ENCODE peak calls at places on chromosome 16, in ten cellular contexts. M is body of pancreas, H is upper lobe of right lung, S is tibial nerve, J is astrocyte, G is ovary, A is astrocyte of the spinal cord, Q is upper lobe of left lung, C is H7, E is uterus. V is an unnamed sample.

GRCh38 chr16:50244504-50245416 is 21.6 kb upstream of the ADCY7 start:
- DNase-seq in C (peak), A (no peak), G (peak), E (no peak), H (no peak), Q (peak), M (no peak), S (no peak), J (no peak), V (no peak)

GRCh38 chr16:56332464-56333079 is 92.8 kb downstream of the AMFR start:
- DNase-seq in A (peak), H (peak), M (peak), E (peak), J (peak), Q (no peak), S (peak), C (peak), G (peak), V (peak)

GRCh38 chr16:86661715-86662114 is 83.4 kb downstream of the FOXL1 start:
- DNase-seq in C (no peak), A (peak), E (no peak), G (no peak), S (no peak), H (no peak), J (peak), Q (no peak), M (no peak), V (peak)

GRCh38 chr16:81608515-81609209 is 164.1 kb downstream of the CMIP start:
- DNase-seq in A (peak), H (no peak), M (peak), G (no peak), S (peak), C (no peak), E (no peak), J (peak), Q (no peak), V (peak)

GRCh38 chr16:35560637-35560984 is 2101.2 kb downstream of the TP53TG3F start:
- DNase-seq in S (no peak), C (no peak), G (no peak), A (no peak), E (no peak), Q (no peak), M (no peak), J (no peak), H (no peak), V (no peak)

GRCh38 chr16:46949216-46949892 is 24.1 kb downstream of the DNAJA2 start:
- DNase-seq in J (no peak), G (no peak), H (no peak), C (no peak), A (no peak), S (no peak), E (no peak), Q (no peak), M (no peak), V (no peak)

GRCh38 chr16:57634171-57634570 is 5.7 kb downstream of the ADGRG1 start:
- DNase-seq in M (no peak), E (no peak), G (no peak), H (no peak), A (no peak), S (no peak), J (no peak), C (no peak), Q (no peak), V (peak)

GRCh38 chr16:49833055-49833454 is 22.9 kb downstream of the ZNF423 start:
- DNase-seq in M (no peak), C (peak), J (no peak), E (peak), Q (no peak), A (no peak), G (peak), H (no peak), S (peak), V (no peak)

GRCh38 chr16:50771366-50771765 is 29.5 kb downstream of the CYLD start:
- DNase-seq in C (no peak), S (no peak), A (peak), E (no peak), G (no peak), M (no peak), J (peak), Q (no peak), H (no peak), V (peak)

GRCh38 chr16:89534147-89534788 is 26.1 kb downstream of the SPG7 start:
- DNase-seq in C (no peak), A (no peak), S (no peak), M (peak), H (no peak), J (no peak), E (no peak), Q (no peak), G (no peak), V (peak)

GRCh38 chr16:89815639-89816348 is 653 bp downstream of the FANCA start:
- DNase-seq in H (no peak), S (no peak), J (no peak), C (peak), G (no peak), Q (peak), M (no peak), E (no peak), A (no peak), V (no peak)

GRCh38 chr16:55567382-55567781 is 898 bp downstream of the CAPNS2 start:
- DNase-seq in M (peak), H (no peak), A (no peak), J (peak), E (no peak), G (no peak), S (no peak), C (no peak), Q (no peak), V (peak)

GRCh38 chr16:88377961-88378360 is 4.8 kb upstream of the ZNF469 start:
- DNase-seq in G (peak), A (no peak), H (peak), C (no peak), E (no peak), S (no peak), Q (peak), M (no peak), J (no peak), V (no peak)

GRCh38 chr16:84144301-84144858 is 597 bp downstream of the HSDL1 start:
- DNase-seq in J (no peak), A (no peak), M (peak), C (peak), S (no peak), H (peak), G (peak), Q (peak), E (no peak), V (no peak)

GRCh38 chr16:84354306-84354705 is 14.0 kb upstream of the ATP2C2 start:
- DNase-seq in E (no peak), C (no peak), J (no peak), S (no peak), G (no peak), H (peak), Q (no peak), A (no peak), M (no peak), V (no peak)

GRCh38 chr16:80974649-80975376 is 31.9 kb downstream of the CMC2 start:
- DNase-seq in C (no peak), H (no peak), Q (no peak), S (no peak), G (no peak), E (no peak), M (no peak), J (no peak), A (no peak), V (no peak)

GRCh38 chr16:684961-685696 is 995 bp upstream of the JMJD8 start:
- DNase-seq in Q (peak), J (no peak), C (no peak), H (no peak), S (no peak), G (peak), A (no peak), M (no peak), E (no peak), V (no peak)

GRCh38 chr16:28951410-28951943 is 740 bp downstream of the NFATC2IP start:
- DNase-seq in C (no peak), Q (no peak), E (peak), A (no peak), M (no peak), H (no peak), J (no peak), S (no peak), G (peak), V (no peak)

GRCh38 chr16:55913717-55914116 is 38.5 kb upstream of the CES5A start:
- DNase-seq in M (peak), H (no peak), E (no peak), C (no peak), Q (no peak), G (no peak), S (no peak), A (no peak), J (no peak), V (no peak)

GRCh38 chr16:28504707-28505404 is 1.8 kb downstream of the IL27 start:
- DNase-seq in E (no peak), Q (no peak), J (no peak), S (no peak), G (no peak), A (no peak), H (no peak), C (no peak), M (no peak), V (no peak)

GRCh38 chr16:35255816-35256215 is 1796.4 kb downstream of the TP53TG3F start:
- DNase-seq in J (no peak), S (no peak), H (no peak), M (no peak), G (no peak), C (no peak), A (no peak), Q (peak), E (no peak), V (no peak)

GRCh38 chr16:73172621-73173312 is 124.8 kb upstream of the ZFHX3 start:
- DNase-seq in H (peak), J (peak), A (peak), E (peak), S (peak), M (peak), G (peak), C (peak), Q (no peak), V (peak)

GRCh38 chr16:47990676-47991075 is 165.1 kb downstream of the ABCC12 start:
- DNase-seq in J (no peak), H (no peak), G (no peak), A (no peak), C (no peak), M (no peak), S (no peak), Q (no peak), E (no peak), V (no peak)

GRCh38 chr16:72872966-72873365 is 175.0 kb downstream of the ZFHX3 start:
- DNase-seq in E (no peak), G (no peak), A (no peak), M (no peak), J (no peak), H (no peak), S (no peak), C (no peak), Q (no peak), V (peak)

GRCh38 chr16:20844588-20844987 is 38.3 kb downstream of the REXO5 start:
- DNase-seq in A (no peak), M (no peak), E (no peak), G (no peak), J (no peak), S (no peak), C (no peak), Q (no peak), H (no peak), V (no peak)

GRCh38 chr16:28925386-28926228 is 569 bp upstream of the RABEP2 start:
- DNase-seq in A (peak), J (peak), G (peak), E (peak), C (no peak), S (peak), Q (no peak), M (peak), H (no peak), V (peak)

GRCh38 chr16:17342031-17342430 is 128.7 kb downstream of the XYLT1 start:
- DNase-seq in A (no peak), J (no peak), Q (no peak), S (no peak), M (peak), E (no peak), C (no peak), G (no peak), H (no peak), V (no peak)

GRCh38 chr16:53913920-53914319 is 210.0 kb downstream of the FTO start:
- DNase-seq in C (no peak), A (peak), Q (no peak), J (no peak), G (peak), S (no peak), M (peak), H (no peak), E (no peak), V (no peak)

GRCh38 chr16:83060-83603 is 5.1 kb downstream of the MPG start:
- DNase-seq in J (no peak), M (no peak), G (no peak), E (no peak), A (no peak), H (no peak), S (no peak), Q (peak), C (no peak), V (no peak)

GRCh38 chr16:88815901-88816589 is 4.3 kb upstream of the APRT start:
- DNase-seq in J (no peak), C (peak), E (no peak), H (no peak), S (no peak), M (peak), G (no peak), A (no peak), Q (peak), V (no peak)

GRCh38 chr16:57256601-57257395 is 11.7 kb downstream of the ARL2BP start:
- DNase-seq in Q (peak), J (no peak), G (no peak), A (no peak), H (peak), E (no peak), C (peak), S (no peak), M (no peak), V (no peak)

GRCh38 chr16:83439412-83439811 is 368.4 kb upstream of the HSBP1 start:
- DNase-seq in J (no peak), A (no peak), G (no peak), Q (no peak), H (no peak), E (no peak), M (no peak), S (no peak), C (no peak), V (no peak)

GRCh38 chr16:30356401-30357084 is 1.4 kb upstream of the CD2BP2 start:
- DNase-seq in E (peak), S (no peak), G (peak), Q (peak), J (no peak), C (no peak), H (no peak), A (no peak), M (no peak), V (peak)
- H3K4me3 ChIP-seq in E (no peak), S (peak), G (no peak), Q (peak), J (no peak), C (no peak), H (peak), A (no peak), M (no peak), V (peak)

GRCh38 chr16:66714062-66714461 is 17.5 kb upstream of the CMTM4 start:
- DNase-seq in Q (no peak), M (no peak), J (no peak), S (no peak), C (no peak), E (no peak), A (no peak), G (no peak), H (no peak), V (no peak)

GRCh38 chr16:66712512-66712911 is 16.0 kb upstream of the CMTM4 start:
- DNase-seq in J (no peak), E (no peak), G (no peak), Q (no peak), H (no peak), S (no peak), M (no peak), C (no peak), A (no peak), V (no peak)

GRCh38 chr16:66713076-66713475 is 16.5 kb upstream of the CMTM4 start:
- DNase-seq in M (no peak), J (no peak), H (no peak), G (no peak), E (no peak), S (no peak), C (no peak), Q (no peak), A (no peak), V (peak)

GRCh38 chr16:66714659-66715307 is 18.2 kb upstream of the CMTM4 start:
- DNase-seq in H (no peak), Q (no peak), J (no peak), A (no peak), M (no peak), G (no peak), S (no peak), E (no peak), C (no peak), V (peak)

DNA sequence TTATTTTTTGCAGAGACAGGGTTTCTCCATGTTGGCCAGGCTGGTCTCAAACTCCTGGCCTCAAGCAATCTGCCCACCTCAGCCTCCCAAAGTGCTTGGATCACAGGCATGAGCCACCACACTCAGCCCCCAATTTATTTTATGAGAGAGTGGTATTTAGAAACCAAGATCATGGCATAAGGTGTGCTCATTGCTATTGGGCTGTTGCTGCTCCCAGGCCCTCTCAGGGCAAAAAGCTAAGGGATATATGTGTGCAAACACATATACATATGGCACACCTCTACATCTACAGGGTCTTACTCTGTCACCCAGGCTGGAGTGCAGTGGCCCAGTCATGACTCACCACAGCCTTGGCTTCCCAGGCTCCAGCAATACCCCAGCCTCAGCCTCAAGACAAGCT is 15.0 kb upstream of the CMTM4 start:
- DNase-seq in H (no peak), G (no peak), M (no peak), S (no peak), Q (no peak), E (no peak), C (no peak), J (no peak), A (no peak), V (no peak)
- H3K4me3 ChIP-seq in H (no peak), G (no peak), M (no peak), S (no peak), Q (no peak), E (no peak), C (no peak), J (no peak), A (no peak), V (no peak)

GRCh38 chr16:67489401-67490083 is 6.2 kb upstream of the AGRP start:
- DNase-seq in Q (no peak), M (no peak), S (no peak), J (no peak), E (no peak), G (peak), H (no peak), A (no peak), C (no peak), V (no peak)
- H3K4me3 ChIP-seq in Q (no peak), M (no peak), S (no peak), J (no peak), E (no peak), G (no peak), H (no peak), A (no peak), C (no peak), V (no peak)

GRCh38 chr16:70803354-70803753 is 2.4 kb upstream of the VAC14 start:
- DNase-seq in S (no peak), G (no peak), H (no peak), J (no peak), A (no peak), C (no peak), E (no peak), Q (no peak), M (no peak), V (peak)

GRCh38 chr16:70800306-70800705 is 652 bp downstream of the VAC14 start:
- DNase-seq in J (no peak), Q (no peak), M (no peak), G (no peak), S (no peak), A (no peak), H (no peak), C (no peak), E (no peak), V (no peak)

GRCh38 chr16:70800798-70801480 is at the start of gene VAC14:
- DNase-seq in G (peak), M (peak), E (peak), H (peak), J (peak), C (peak), A (peak), Q (peak), S (peak), V (peak)

GRCh38 chr16:70804153-70804728 is 3.3 kb upstream of the VAC14 start:
- DNase-seq in M (no peak), G (no peak), S (no peak), Q (no peak), H (no peak), J (peak), A (peak), E (no peak), C (no peak), V (peak)

DNA sequence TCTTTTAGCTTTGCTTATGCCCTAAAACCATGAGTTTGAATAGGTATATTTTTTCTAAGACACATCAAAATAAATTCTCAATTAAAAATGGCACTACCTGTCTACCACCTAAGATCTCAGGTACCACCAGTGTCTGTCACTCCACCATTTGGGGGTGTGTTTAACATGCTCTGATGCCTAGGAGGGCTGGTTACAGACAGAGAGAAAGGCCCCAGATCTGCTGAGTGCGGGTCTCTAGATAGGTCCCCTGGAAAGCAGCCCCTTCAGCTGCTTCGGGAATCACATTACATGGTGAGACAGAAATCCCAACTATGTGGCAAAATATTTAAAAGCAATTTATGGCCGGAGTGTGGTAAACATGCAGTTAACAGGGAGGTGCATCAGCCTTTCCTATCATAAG is 653 bp upstream of the VAC14 start:
- DNase-seq in G (no peak), C (no peak), A (no peak), M (no peak), Q (no peak), J (no peak), E (no peak), H (no peak), S (no peak), V (no peak)
- H3K4me3 ChIP-seq in G (peak), C (no peak), A (no peak), M (no peak), Q (no peak), J (no peak), E (no peak), H (no peak), S (peak), V (no peak)

GRCh38 chr16:4679156-4679853 is 14.1 kb upstream of the NUDT16L1 start:
- DNase-seq in S (no peak), C (no peak), J (no peak), G (peak), Q (peak), H (no peak), M (no peak), A (no peak), E (peak), V (no peak)
- H3K4me3 ChIP-seq in S (peak), C (no peak), J (no peak), G (peak), Q (peak), H (peak), M (no peak), A (no peak), E (peak), V (no peak)

DNA sequence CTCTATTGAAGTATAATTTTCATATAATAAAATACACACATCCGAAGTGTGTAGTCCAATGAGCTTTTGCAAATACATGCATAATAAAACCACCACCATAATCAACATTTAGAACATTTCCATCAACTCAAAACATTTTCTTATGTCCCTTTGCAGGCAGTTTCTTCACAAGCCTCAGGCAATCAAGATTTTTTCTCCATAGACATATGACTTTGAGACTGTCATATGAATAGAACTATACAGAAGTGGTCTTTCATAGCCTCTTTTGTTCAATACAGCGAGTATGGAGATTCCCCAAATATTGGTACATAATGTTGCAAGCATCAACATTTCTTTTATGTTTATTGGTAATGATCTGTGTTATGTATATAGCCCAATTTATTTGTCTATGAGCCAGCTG is 983.2 kb downstream of the CDH11 start:
- DNase-seq in A (no peak), M (no peak), S (no peak), G (no peak), J (no peak), C (no peak), E (no peak), H (no peak), Q (no peak), V (no peak)
- H3K4me3 ChIP-seq in A (no peak), M (no peak), S (no peak), G (no peak), J (no peak), C (no peak), E (no peak), H (no peak), Q (no peak), V (no peak)

GRCh38 chr16:12321363-12321762 is 344.8 kb downstream of the SNX29 start:
- DNase-seq in G (no peak), H (no peak), J (no peak), S (no peak), C (no peak), Q (no peak), A (no peak), M (no peak), E (no peak), V (no peak)
- H3K4me3 ChIP-seq in G (no peak), H (no peak), J (no peak), S (no peak), C (no peak), Q (no peak), A (no peak), M (no peak), E (no peak), V (no peak)

V was measured in AG10803.